ENCODE peak calls at places on chromosome 14, in six cellular contexts. One of them, this sample, is unnamed.

GRCh38 chr14:52033131-52033642 is 35.7 kb downstream of the NID2 start:
- DNase-seq in GM12865: no peak
- DNase-seq in hippocampal formation: no peak
- DNase-seq in mesothelial cell of epicardium: no peak
- DNase-seq in T follicular helper cell: no peak
- DNase-seq in H54: no peak
- DNase-seq in this sample: no peak

GRCh38 chr14:95185452-95186392 is 28.4 kb upstream of the DICER1 start:
- DNase-seq in GM12865: peak
- DNase-seq in hippocampal formation: peak
- DNase-seq in mesothelial cell of epicardium: no peak
- DNase-seq in T follicular helper cell: no peak
- DNase-seq in H54: no peak
- DNase-seq in this sample: no peak

GRCh38 chr14:105317546-105317945 is 3.0 kb downstream of the PACS2 start:
- DNase-seq in GM12865: no peak
- DNase-seq in hippocampal formation: peak
- DNase-seq in mesothelial cell of epicardium: no peak
- DNase-seq in T follicular helper cell: no peak
- DNase-seq in H54: peak
- DNase-seq in this sample: no peak

GRCh38 chr14:96091149-96091693 is 52.1 kb downstream of the C14orf132 start:
- DNase-seq in GM12865: no peak
- DNase-seq in hippocampal formation: peak
- DNase-seq in mesothelial cell of epicardium: peak
- DNase-seq in T follicular helper cell: no peak
- DNase-seq in H54: no peak
- DNase-seq in this sample: no peak

GRCh38 chr14:100582496-100583165 is 4.6 kb downstream of the BEGAIN start:
- DNase-seq in GM12865: no peak
- DNase-seq in hippocampal formation: no peak
- DNase-seq in mesothelial cell of epicardium: no peak
- DNase-seq in T follicular helper cell: no peak
- DNase-seq in H54: no peak
- DNase-seq in this sample: no peak

GRCh38 chr14:24042733-24043132 is 9.1 kb upstream of the CARMIL3 start:
- DNase-seq in GM12865: no peak
- DNase-seq in hippocampal formation: no peak
- DNase-seq in mesothelial cell of epicardium: no peak
- DNase-seq in T follicular helper cell: no peak
- DNase-seq in H54: no peak
- DNase-seq in this sample: no peak

GRCh38 chr14:79337761-79338160 is 873.5 kb downstream of the DIO2 start:
- DNase-seq in GM12865: no peak
- DNase-seq in hippocampal formation: no peak
- DNase-seq in mesothelial cell of epicardium: no peak
- DNase-seq in T follicular helper cell: no peak
- DNase-seq in H54: no peak
- DNase-seq in this sample: no peak

GRCh38 chr14:20620798-20621478 is 20.6 kb downstream of the OR6S1 start:
- DNase-seq in GM12865: no peak
- DNase-seq in hippocampal formation: no peak
- DNase-seq in mesothelial cell of epicardium: no peak
- DNase-seq in T follicular helper cell: no peak
- DNase-seq in H54: no peak
- DNase-seq in this sample: no peak

GRCh38 chr14:20934148-20934762 is 21.0 kb upstream of the RNASE2 start:
- DNase-seq in GM12865: peak
- DNase-seq in hippocampal formation: peak
- DNase-seq in mesothelial cell of epicardium: peak
- DNase-seq in T follicular helper cell: no peak
- DNase-seq in H54: peak
- DNase-seq in this sample: no peak

GRCh38 chr14:61145903-61146411 is 135.2 kb downstream of the TMEM30B start:
- DNase-seq in GM12865: no peak
- DNase-seq in hippocampal formation: no peak
- DNase-seq in mesothelial cell of epicardium: no peak
- DNase-seq in T follicular helper cell: no peak
- DNase-seq in H54: no peak
- DNase-seq in this sample: no peak

GRCh38 chr14:22176930-22177329 is 412.1 kb downstream of the DAD1 start:
- DNase-seq in GM12865: no peak
- DNase-seq in hippocampal formation: no peak
- DNase-seq in mesothelial cell of epicardium: no peak
- DNase-seq in T follicular helper cell: no peak
- DNase-seq in H54: no peak
- DNase-seq in this sample: no peak

GRCh38 chr14:92702441-92702918 is 45.9 kb downstream of the LGMN start:
- DNase-seq in GM12865: peak
- DNase-seq in hippocampal formation: no peak
- DNase-seq in mesothelial cell of epicardium: no peak
- DNase-seq in T follicular helper cell: no peak
- DNase-seq in H54: no peak
- DNase-seq in this sample: no peak

GRCh38 chr14:30299915-30300314 is 259.0 kb upstream of the G2E3 start:
- DNase-seq in GM12865: no peak
- DNase-seq in hippocampal formation: no peak
- DNase-seq in mesothelial cell of epicardium: no peak
- DNase-seq in T follicular helper cell: no peak
- DNase-seq in H54: no peak
- DNase-seq in this sample: no peak

GRCh38 chr14:69355955-69356321 is 42.2 kb downstream of the ERH start:
- DNase-seq in GM12865: no peak
- DNase-seq in hippocampal formation: no peak
- DNase-seq in mesothelial cell of epicardium: no peak
- DNase-seq in T follicular helper cell: no peak
- DNase-seq in H54: peak
- DNase-seq in this sample: no peak

GRCh38 chr14:101986953-101987352 is 22.6 kb downstream of the DYNC1H1 start:
- DNase-seq in GM12865: no peak
- DNase-seq in hippocampal formation: no peak
- DNase-seq in mesothelial cell of epicardium: no peak
- DNase-seq in T follicular helper cell: no peak
- DNase-seq in H54: no peak
- DNase-seq in this sample: no peak

GRCh38 chr14:31745741-31746140 is 184.5 kb downstream of the NUBPL start:
- DNase-seq in GM12865: no peak
- DNase-seq in hippocampal formation: no peak
- DNase-seq in mesothelial cell of epicardium: no peak
- DNase-seq in T follicular helper cell: no peak
- DNase-seq in H54: no peak
- DNase-seq in this sample: no peak

GRCh38 chr14:104792101-104792884 is 3.3 kb downstream of the AKT1 start:
- DNase-seq in GM12865: no peak
- DNase-seq in hippocampal formation: no peak
- DNase-seq in mesothelial cell of epicardium: no peak
- DNase-seq in T follicular helper cell: no peak
- DNase-seq in H54: no peak
- DNase-seq in this sample: no peak

GRCh38 chr14:80522936-80523335 is 311.6 kb upstream of the DIO2 start:
- DNase-seq in GM12865: no peak
- DNase-seq in hippocampal formation: no peak
- DNase-seq in mesothelial cell of epicardium: no peak
- DNase-seq in T follicular helper cell: no peak
- DNase-seq in H54: no peak
- DNase-seq in this sample: no peak

GRCh38 chr14:88322505-88323085 is 474 bp downstream of the KCNK10 start:
- DNase-seq in GM12865: no peak
- DNase-seq in hippocampal formation: no peak
- DNase-seq in mesothelial cell of epicardium: no peak
- DNase-seq in T follicular helper cell: no peak
- DNase-seq in H54: no peak
- DNase-seq in this sample: no peak

GRCh38 chr14:73245401-73246325 is 8.4 kb downstream of the PAPLN start:
- DNase-seq in GM12865: peak
- DNase-seq in hippocampal formation: no peak
- DNase-seq in mesothelial cell of epicardium: no peak
- DNase-seq in T follicular helper cell: peak
- DNase-seq in H54: no peak
- DNase-seq in this sample: no peak

GRCh38 chr14:100663528-100664052 is 63.1 kb upstream of the DLK1 start:
- DNase-seq in GM12865: no peak
- DNase-seq in hippocampal formation: no peak
- DNase-seq in mesothelial cell of epicardium: no peak
- DNase-seq in T follicular helper cell: no peak
- DNase-seq in H54: no peak
- DNase-seq in this sample: no peak

GRCh38 chr14:22180045-22180444 is 409.0 kb downstream of the DAD1 start:
- DNase-seq in GM12865: no peak
- DNase-seq in hippocampal formation: no peak
- DNase-seq in mesothelial cell of epicardium: no peak
- DNase-seq in T follicular helper cell: no peak
- DNase-seq in H54: no peak
- DNase-seq in this sample: no peak

GRCh38 chr14:104113631-104114420 is 24.6 kb upstream of the KIF26A start:
- DNase-seq in GM12865: no peak
- DNase-seq in hippocampal formation: no peak
- DNase-seq in mesothelial cell of epicardium: peak
- DNase-seq in T follicular helper cell: no peak
- DNase-seq in H54: no peak
- DNase-seq in this sample: no peak

GRCh38 chr14:99537399-99537798 is 56.2 kb downstream of the CCNK start:
- DNase-seq in GM12865: no peak
- DNase-seq in hippocampal formation: no peak
- DNase-seq in mesothelial cell of epicardium: peak
- DNase-seq in T follicular helper cell: no peak
- DNase-seq in H54: peak
- DNase-seq in this sample: no peak

GRCh38 chr14:104352493-104353220 is 214.3 kb downstream of the KIF26A start:
- DNase-seq in GM12865: no peak
- DNase-seq in hippocampal formation: no peak
- DNase-seq in mesothelial cell of epicardium: no peak
- DNase-seq in T follicular helper cell: no peak
- DNase-seq in H54: no peak
- DNase-seq in this sample: no peak

GRCh38 chr14:101733211-101733610 is 28.3 kb upstream of the PPP2R5C start:
- DNase-seq in GM12865: no peak
- DNase-seq in hippocampal formation: no peak
- DNase-seq in mesothelial cell of epicardium: no peak
- DNase-seq in T follicular helper cell: no peak
- DNase-seq in H54: no peak
- DNase-seq in this sample: no peak

GRCh38 chr14:77086017-77086727 is 11.9 kb upstream of the CIPC start:
- DNase-seq in GM12865: peak
- DNase-seq in hippocampal formation: no peak
- DNase-seq in mesothelial cell of epicardium: no peak
- DNase-seq in T follicular helper cell: peak
- DNase-seq in H54: no peak
- DNase-seq in this sample: no peak

GRCh38 chr14:91303091-91303923 is 58.8 kb upstream of the GPR68 start:
- DNase-seq in GM12865: peak
- DNase-seq in hippocampal formation: no peak
- DNase-seq in mesothelial cell of epicardium: no peak
- DNase-seq in T follicular helper cell: peak
- DNase-seq in H54: peak
- DNase-seq in this sample: peak

GRCh38 chr14:68585690-68586089 is 207.2 kb downstream of the ZFP36L1 start:
- DNase-seq in GM12865: no peak
- DNase-seq in hippocampal formation: no peak
- DNase-seq in mesothelial cell of epicardium: no peak
- DNase-seq in T follicular helper cell: no peak
- DNase-seq in H54: no peak
- DNase-seq in this sample: no peak

GRCh38 chr14:29926701-29927595 is 699 bp downstream of the PRKD1 start:
- DNase-seq in GM12865: no peak
- DNase-seq in hippocampal formation: peak
- DNase-seq in mesothelial cell of epicardium: peak
- DNase-seq in T follicular helper cell: no peak
- DNase-seq in H54: no peak
- DNase-seq in this sample: peak

GRCh38 chr14:89247457-89248122 is 169.4 kb downstream of the FOXN3 start:
- DNase-seq in GM12865: no peak
- DNase-seq in hippocampal formation: no peak
- DNase-seq in mesothelial cell of epicardium: no peak
- DNase-seq in T follicular helper cell: no peak
- DNase-seq in H54: no peak
- DNase-seq in this sample: no peak

GRCh38 chr14:21068521-21069387 is 1.4 kb upstream of the ARHGEF40 start:
- DNase-seq in GM12865: peak
- DNase-seq in hippocampal formation: peak
- DNase-seq in mesothelial cell of epicardium: peak
- DNase-seq in T follicular helper cell: peak
- DNase-seq in H54: no peak
- DNase-seq in this sample: peak

GRCh38 chr14:100836053-100836805 is 10.3 kb downstream of the MEG3 start:
- DNase-seq in GM12865: no peak
- DNase-seq in hippocampal formation: no peak
- DNase-seq in mesothelial cell of epicardium: no peak
- DNase-seq in T follicular helper cell: no peak
- DNase-seq in H54: no peak
- DNase-seq in this sample: no peak

GRCh38 chr14:63454436-63454835 is 88.7 kb downstream of the PPP2R5E start:
- DNase-seq in GM12865: no peak
- DNase-seq in hippocampal formation: no peak
- DNase-seq in mesothelial cell of epicardium: no peak
- DNase-seq in T follicular helper cell: no peak
- DNase-seq in H54: no peak
- DNase-seq in this sample: no peak

GRCh38 chr14:22535916-22536315 is 53.1 kb downstream of the DAD1 start:
- DNase-seq in GM12865: peak
- DNase-seq in hippocampal formation: no peak
- DNase-seq in mesothelial cell of epicardium: no peak
- DNase-seq in T follicular helper cell: no peak
- DNase-seq in H54: no peak
- DNase-seq in this sample: no peak

GRCh38 chr14:101824339-101824727 is 62.8 kb downstream of the PPP2R5C start:
- DNase-seq in GM12865: peak
- DNase-seq in hippocampal formation: no peak
- DNase-seq in mesothelial cell of epicardium: no peak
- DNase-seq in T follicular helper cell: no peak
- DNase-seq in H54: no peak
- DNase-seq in this sample: no peak

GRCh38 chr14:64841121-64841611 is 38.5 kb downstream of the SPTB start:
- DNase-seq in GM12865: no peak
- DNase-seq in hippocampal formation: no peak
- DNase-seq in mesothelial cell of epicardium: no peak
- DNase-seq in T follicular helper cell: no peak
- DNase-seq in H54: peak
- DNase-seq in this sample: no peak